ENCODE peak calls at places on chromosome 1, in five cellular contexts. R is sigmoid colon; O is lower lobe of right lung; C is lung; G is CD4-positive, CD25-positive, alpha-beta regulatory T cell. K is an unnamed sample.

GRCh38 chr1:48817505-48818114 is 40.9 kb upstream of the BEND5 start:
- DNase-seq in R (peak; percentile 71), O (peak; percentile 63), C (peak; percentile 53), G (no peak), K (peak; percentile 77)

GRCh38 chr1:204844326-204844725 is 26.3 kb upstream of the NFASC start:
- DNase-seq in R (no peak), G (no peak), C (no peak), O (no peak), K (no peak)

GRCh38 chr1:44024031-44024902 is 7.0 kb downstream of the SLC6A9 start:
- DNase-seq in O (peak; percentile 31), C (no peak), R (no peak), G (no peak), K (no peak)

GRCh38 chr1:22263359-22263758 is 120.5 kb upstream of the WNT4 start:
- DNase-seq in R (no peak), C (no peak), O (no peak), G (no peak), K (no peak)

GRCh38 chr1:222167896-222168295 is 380.0 kb downstream of the HHIPL2 start:
- DNase-seq in G (no peak), O (no peak), R (no peak), C (no peak), K (no peak)

GRCh38 chr1:93965256-93965655 is 56.0 kb upstream of the GCLM start:
- DNase-seq in O (no peak), C (no peak), G (no peak), R (no peak), K (no peak)

GRCh38 chr1:67582625-67583461 is 102.2 kb upstream of the GADD45A start:
- DNase-seq in O (no peak), G (no peak), R (no peak), C (no peak), K (no peak)

GRCh38 chr1:211724711-211725196 is 49.3 kb upstream of the NEK2 start:
- DNase-seq in R (no peak), O (no peak), G (no peak), C (no peak), K (no peak)

GRCh38 chr1:24796524-24796923 is 51.3 kb downstream of the CLIC4 start:
- DNase-seq in G (no peak), C (no peak), R (no peak), O (no peak), K (no peak)

GRCh38 chr1:39107891-39108290 is 81.7 kb downstream of the NDUFS5 start:
- DNase-seq in C (no peak), R (no peak), G (no peak), O (no peak), K (no peak)

GRCh38 chr1:25973610-25974355 is 24.1 kb downstream of the PAFAH2 start:
- DNase-seq in C (no peak), O (no peak), G (no peak), R (no peak), K (peak; percentile 51)

GRCh38 chr1:25971882-25972180 is 26.0 kb downstream of the PAFAH2 start:
- DNase-seq in O (no peak), R (no peak), G (no peak), C (no peak), K (no peak)

GRCh38 chr1:25967308-25967707 is 30.6 kb downstream of the PAFAH2 start:
- DNase-seq in G (no peak), O (no peak), C (no peak), R (no peak), K (no peak)

DNA sequence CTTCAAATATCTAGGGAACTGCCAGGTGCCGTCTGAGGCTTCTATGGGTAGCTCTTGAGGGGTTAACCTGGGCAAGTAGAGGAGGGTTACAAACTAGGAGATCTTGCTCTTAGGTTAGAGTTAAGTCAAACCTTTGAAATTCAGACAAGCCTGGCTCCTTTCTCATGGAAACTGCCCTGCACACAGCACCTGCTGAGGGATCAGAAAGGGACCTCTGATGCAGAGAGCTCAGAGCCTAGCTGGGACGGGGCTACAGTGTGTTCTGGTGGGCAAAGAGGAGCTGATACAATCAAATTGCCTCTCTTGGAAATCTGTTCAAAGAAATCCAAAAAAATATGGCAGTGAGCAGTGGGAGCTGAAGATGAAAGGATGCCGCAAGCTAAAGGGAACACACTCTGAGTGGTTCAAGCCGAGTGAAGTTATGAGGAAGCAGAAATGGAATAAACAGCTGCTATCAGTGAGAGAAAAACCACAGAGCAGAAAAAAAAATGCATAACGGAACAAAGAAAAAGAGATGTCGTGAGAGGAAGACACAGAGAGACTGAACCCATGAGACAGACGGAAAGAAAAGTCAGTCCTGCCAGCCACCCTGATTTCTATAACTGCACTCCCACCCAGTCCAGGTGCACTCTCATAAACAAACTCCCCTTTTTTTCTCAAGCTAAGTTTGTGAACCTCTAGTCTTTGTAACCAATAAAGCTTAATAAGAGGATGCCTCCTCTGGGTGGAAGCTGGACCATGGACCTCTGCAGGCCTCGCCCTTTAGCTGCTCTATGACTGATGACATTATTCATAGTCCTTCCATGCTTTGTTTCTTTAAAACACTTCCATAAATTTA is 26.6 kb downstream of the PAFAH2 start:
- DNase-seq in C (no peak), R (no peak), G (peak; percentile 44), O (no peak), K (no peak)
- H3K4me3 ChIP-seq in C (no peak overlapping the region), R (no peak overlapping the region), G (peak overlapping the region; percentile 42), O (no peak overlapping the region), K (no peak overlapping the region)

DNA sequence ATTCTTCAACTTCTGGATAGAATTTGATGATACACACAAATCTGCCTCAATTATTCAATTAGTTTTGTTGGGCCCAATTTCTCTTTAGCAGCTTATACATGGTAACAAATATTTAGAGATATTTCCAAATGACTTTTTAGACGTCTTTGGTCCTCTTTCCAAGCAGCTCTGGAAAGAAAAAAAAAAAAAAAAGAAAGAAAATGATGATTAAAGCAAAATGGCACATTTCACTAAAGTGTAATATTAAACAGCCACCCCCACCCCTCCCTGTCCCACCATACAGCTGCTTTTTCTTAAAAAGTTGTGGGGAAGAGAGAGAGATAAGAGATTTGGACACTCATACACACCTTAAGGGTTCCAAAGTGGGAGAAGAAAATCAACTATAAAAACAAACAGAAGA is 977 bp downstream of the METTL18 start:
- DNase-seq in G (no peak), R (no peak), O (no peak), C (no peak), K (no peak)
- H3K27ac ChIP-seq in G (peak overlapping the region; percentile 90), R (peak overlapping the region; percentile 87), O (peak overlapping the region; percentile 89), C (peak overlapping the region; percentile 75), K (no peak overlapping the region)

GRCh38 chr1:230230948-230231738 is 164.1 kb downstream of the GALNT2 start:
- DNase-seq in G (no peak), O (no peak), R (no peak), C (no peak), K (no peak)
- H3K4me3 ChIP-seq in G (no peak overlapping the region), O (no peak overlapping the region), R (no peak overlapping the region), C (no peak overlapping the region), K (no peak overlapping the region)

DNA sequence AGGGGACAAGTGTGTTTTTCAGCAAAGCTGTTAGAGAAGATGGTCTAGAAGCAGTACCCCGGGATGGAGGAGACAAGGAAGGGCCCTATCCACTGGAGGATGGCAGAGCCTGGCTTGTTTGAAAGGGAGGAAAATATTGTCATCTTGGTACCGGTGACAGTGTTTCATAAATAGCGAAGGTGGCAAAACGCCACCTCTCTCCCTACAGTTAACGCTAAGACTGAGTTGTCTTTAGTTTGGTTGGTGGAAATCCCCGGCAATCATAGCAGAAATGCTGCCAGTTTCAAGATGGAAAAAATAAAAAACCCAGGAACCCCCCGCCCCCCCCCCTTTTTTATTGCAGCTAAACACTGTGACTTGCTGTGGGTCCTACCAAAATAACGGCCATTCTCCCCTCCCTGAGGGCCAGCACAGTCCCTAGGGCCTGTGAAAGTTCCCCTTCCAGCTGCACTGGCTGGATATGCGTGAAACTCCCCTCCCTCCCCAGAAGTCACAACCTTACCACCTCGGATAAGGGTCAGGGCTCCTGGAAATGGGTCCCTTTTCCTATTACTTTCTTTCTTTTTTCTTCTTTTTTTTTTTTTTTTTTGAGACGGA is 3.7 kb downstream of the PIK3CD start:
- DNase-seq in G (peak; percentile 23), O (no peak), C (no peak), R (no peak), K (no peak)
- H3K27ac ChIP-seq in G (peak overlapping the region; percentile 82), O (no peak overlapping the region), C (no peak overlapping the region), R (no peak overlapping the region), K (no peak overlapping the region)

DNA sequence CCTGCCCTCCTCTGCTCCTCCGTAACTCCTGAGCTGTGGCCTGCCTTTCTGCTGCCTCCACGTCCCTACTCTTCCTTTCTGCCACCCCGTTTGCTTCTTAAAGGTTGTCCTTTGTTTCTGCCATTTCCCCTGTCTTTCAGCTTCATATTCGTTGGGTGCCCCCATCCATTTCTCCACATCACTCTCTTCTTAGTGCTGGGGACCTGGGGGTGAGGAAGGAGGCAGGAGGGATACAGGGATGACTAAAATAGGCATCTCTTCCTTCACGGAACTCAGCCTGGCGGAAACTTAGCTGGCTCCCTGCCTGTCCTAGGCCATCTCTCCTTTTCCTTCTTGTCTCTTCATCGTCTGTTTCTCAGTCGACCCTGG is 67.0 kb upstream of the CD1D start:
- DNase-seq in G (no peak), R (no peak), C (no peak), O (no peak), K (no peak)
- H3K4me3 ChIP-seq in G (no peak overlapping the region), R (no peak overlapping the region), C (peak overlapping the region; percentile 16), O (peak overlapping the region; percentile 56), K (peak overlapping the region; percentile 55)

DNA sequence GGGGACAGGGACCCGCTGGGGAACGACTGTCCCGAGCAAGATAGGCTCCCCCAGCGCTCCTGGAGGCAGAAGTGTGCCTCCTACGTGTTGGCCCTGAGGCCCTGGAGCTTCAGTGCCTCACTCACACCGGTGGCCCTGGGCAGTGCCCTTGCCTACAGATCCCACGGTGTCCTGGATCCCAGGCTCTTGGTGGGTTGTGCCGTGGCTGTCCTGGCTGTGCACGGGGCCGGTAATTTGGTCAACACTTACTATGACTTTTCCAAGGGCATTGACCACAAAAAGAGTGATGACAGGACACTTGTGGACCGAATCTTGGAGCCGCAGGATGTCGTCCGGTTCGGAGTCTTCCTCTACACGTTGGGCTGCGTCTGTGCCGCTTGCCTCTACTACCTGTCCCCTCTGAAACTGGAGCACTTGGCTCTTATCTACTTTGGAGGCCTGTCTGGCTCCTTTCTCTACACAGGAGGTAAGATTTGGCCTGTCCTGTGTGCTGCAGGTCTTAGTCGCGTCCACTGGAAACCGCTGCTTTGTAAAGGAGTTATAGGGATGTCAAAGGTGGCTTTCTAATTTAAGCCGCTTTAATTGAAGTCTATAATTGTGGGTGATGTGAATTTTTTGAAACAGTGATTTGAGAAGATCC is 717 bp downstream of the UBIAD1 start:
- DNase-seq in R (no peak), G (no peak), O (no peak), C (no peak), K (no peak)
- H3K27ac ChIP-seq in R (peak overlapping the region; percentile 92), G (peak overlapping the region; percentile 80), O (peak overlapping the region; percentile 96), C (peak overlapping the region; percentile 96), K (peak overlapping the region; percentile 98)

GRCh38 chr1:185719021-185719420 is 15.2 kb upstream of the HMCN1 start:
- DNase-seq in R (no peak), G (no peak), O (no peak), C (no peak), K (peak; percentile 18)

GRCh38 chr1:185721553-185721952 is 12.6 kb upstream of the HMCN1 start:
- DNase-seq in R (no peak), O (no peak), G (no peak), C (no peak), K (no peak)

GRCh38 chr1:185716095-185716494 is 18.1 kb upstream of the HMCN1 start:
- DNase-seq in R (no peak), O (no peak), G (no peak), C (no peak), K (no peak)

GRCh38 chr1:185720633-185721272 is 13.4 kb upstream of the HMCN1 start:
- DNase-seq in G (no peak), C (no peak), R (no peak), O (no peak), K (peak; percentile 46)
- H3K4me3 ChIP-seq in G (no peak overlapping the region), C (no peak overlapping the region), R (no peak overlapping the region), O (no peak overlapping the region), K (no peak overlapping the region)